ENCODE peak calls at places on chromosomes 16 and 17, in seven cellular contexts. T is NCI-H1436, C is NCI-H1417, L is islet precursor cell, Q is ACHN, F is testis, P is activated T-cell treated with anti-CD3 and anti-CD28 coated beads for 24 hours. Z is an unnamed sample.

GRCh38 chr16:30963925-30964511 is 6.5 kb downstream of the SETD1A start:
- DNase-seq in Q (no peak), F (no peak), C (no peak), P (no peak), T (no peak), L (no peak), Z (no peak)

GRCh38 chr17:75853410-75853809 is 1.7 kb downstream of the WBP2 start:
- DNase-seq in F (no peak), L (peak; percentile 72), Q (no peak), P (no peak), T (no peak), C (no peak), Z (no peak)

GRCh38 chr16:12405083-12405482 is 398.6 kb downstream of the CPPED1 start:
- DNase-seq in Q (no peak), F (no peak), P (no peak), L (no peak), C (no peak), T (no peak), Z (no peak)

GRCh38 chr17:45123930-45124796 is 8.2 kb downstream of the PLCD3 start:
- DNase-seq in Q (peak; percentile 90), C (no peak), F (no peak), L (peak; percentile 95), P (no peak), T (no peak), Z (no peak)

GRCh38 chr17:4533522-4534502 is 21.4 kb downstream of the MYBBP1A start:
- DNase-seq in P (no peak), T (peak; percentile 14), F (no peak), L (no peak), Q (no peak), C (no peak), Z (no peak)

GRCh38 chr17:7439462-7440112 is at the start of gene FGF11:
- DNase-seq in C (no peak), L (peak; percentile 75), Q (peak; percentile 12), T (no peak), F (no peak), P (no peak), Z (no peak)

GRCh38 chr17:19317359-19318095 is 45.0 kb downstream of the B9D1 start:
- DNase-seq in F (peak; percentile 96), L (peak; percentile 96), Q (peak; percentile 94), P (no peak), T (no peak), C (peak; percentile 56), Z (no peak)

GRCh38 chr17:17558431-17558830 is 33.1 kb downstream of the PEMT start:
- DNase-seq in C (no peak), L (no peak), Q (no peak), F (no peak), T (no peak), P (no peak), Z (no peak)

GRCh38 chr16:2765462-2766404 is 11.3 kb downstream of the ELOB start:
- DNase-seq in F (no peak), P (no peak), C (no peak), T (no peak), Q (no peak), L (no peak), Z (no peak)

GRCh38 chr17:81831957-81832607 is 1.0 kb downstream of the MCRIP1 start:
- DNase-seq in T (peak; percentile 41), Q (no peak), P (peak; percentile 30), F (peak; percentile 35), C (no peak), L (no peak), Z (peak; percentile 48)

GRCh38 chr16:85556456-85557082 is 56.6 kb upstream of the GSE1 start:
- DNase-seq in C (peak; percentile 41), L (peak; percentile 83), Q (peak; percentile 44), T (no peak), P (no peak), F (peak; percentile 44), Z (peak; percentile 80)

GRCh38 chr16:3046506-3047386 is at the start of gene MMP25:
- DNase-seq in C (no peak), P (no peak), F (no peak), T (no peak), L (no peak), Q (no peak), Z (no peak)

GRCh38 chr16:3246876-3247275 is 9.6 kb downstream of the MEFV start:
- DNase-seq in Q (no peak), T (no peak), P (no peak), L (no peak), C (no peak), F (no peak), Z (no peak)

Z was measured in pancreas.